ENCODE peak calls at places on chromosome 22, in five cellular contexts. C is A549, Q is GM23338, P is HepG2, G is GM12878. T is an unnamed sample.

GRCh38 chr22:49258107-49259010 is 569.3 kb downstream of the BRD1 start:
- DNase-seq in G (no peak), C (no peak), P (no peak), Q (no peak), T (no peak)

GRCh38 chr22:30326704-30327362 is at the start of gene TBC1D10A:
- DNase-seq in Q (peak), C (peak), P (peak), G (peak), T (peak)

GRCh38 chr22:50620861-50621490 is 7.0 kb downstream of the ARSA start:
- DNase-seq in C (no peak), G (peak), P (peak), Q (no peak), T (no peak)

GRCh38 chr22:49549256-49549655 is 278.4 kb downstream of the BRD1 start:
- DNase-seq in Q (no peak), C (no peak), P (no peak), G (no peak), T (no peak)

GRCh38 chr22:37358386-37358785 is 68.9 kb downstream of the ELFN2 start:
- DNase-seq in Q (no peak), G (no peak), P (no peak), C (no peak), T (no peak)

GRCh38 chr22:49214976-49215375 is 612.7 kb downstream of the BRD1 start:
- DNase-seq in P (no peak), C (no peak), G (no peak), Q (no peak), T (no peak)

GRCh38 chr22:38240734-38241252 is 32.0 kb downstream of the TMEM184B start:
- DNase-seq in P (no peak), Q (peak), C (peak), G (no peak), T (peak)

GRCh38 chr22:36873614-36874308 is 13.0 kb downstream of the NCF4 start:
- DNase-seq in P (peak), Q (peak), C (peak), G (peak), T (peak)

GRCh38 chr22:37197451-37198289 is 9.6 kb upstream of the C1QTNF6 start:
- DNase-seq in Q (no peak), G (no peak), C (peak), P (peak), T (no peak)

GRCh38 chr22:24247564-24248344 is 2.9 kb upstream of the GGT5 start:
- DNase-seq in G (no peak), C (peak), Q (peak), P (peak), T (peak)

GRCh38 chr22:21105294-21105693 is 59.5 kb downstream of the LRRC74B start:
- DNase-seq in C (no peak), Q (no peak), G (no peak), P (no peak), T (no peak)

GRCh38 chr22:47629273-47629711 is 866.8 kb downstream of the TBC1D22A start:
- DNase-seq in C (no peak), P (no peak), Q (no peak), G (no peak), T (no peak)

GRCh38 chr22:29268511-29269229 is 602 bp downstream of the EWSR1 start:
- DNase-seq in Q (peak), G (no peak), C (no peak), P (peak), T (peak)

GRCh38 chr22:21694394-21694793 is 28.6 kb downstream of the PPIL2 start:
- DNase-seq in Q (no peak), C (no peak), P (no peak), G (no peak), T (peak)

GRCh38 chr22:37193629-37194191 is 5.7 kb upstream of the C1QTNF6 start:
- DNase-seq in C (no peak), G (no peak), P (peak), Q (no peak), T (peak)

GRCh38 chr22:32693102-32693501 is 108.4 kb upstream of the TIMP3 start:
- DNase-seq in G (no peak), Q (no peak), C (no peak), P (peak), T (peak)

GRCh38 chr22:39236321-39237275 is 8.2 kb downstream of the PDGFB start:
- DNase-seq in P (no peak), C (no peak), G (peak), Q (no peak), T (peak)

GRCh38 chr22:28034145-28034759 is 115.2 kb upstream of the PITPNB start:
- DNase-seq in C (no peak), G (no peak), Q (no peak), P (no peak), T (no peak)

GRCh38 chr22:27105142-27106025 is 448.0 kb downstream of the MIAT start:
- DNase-seq in Q (no peak), G (no peak), C (no peak), P (no peak), T (no peak)

GRCh38 chr22:33090836-33091235 is 32.7 kb upstream of the SYN3 start:
- DNase-seq in Q (no peak), C (no peak), G (no peak), P (no peak), T (no peak)

GRCh38 chr22:49366437-49366836 is 461.2 kb downstream of the BRD1 start:
- DNase-seq in C (no peak), Q (no peak), P (no peak), G (no peak), T (no peak)

GRCh38 chr22:40953446-40953845 is 2.3 kb downstream of the RBX1 start:
- DNase-seq in C (no peak), P (no peak), Q (no peak), G (no peak), T (no peak)
- TF ChIP-seq JUNB in C (no peak), P (no peak), Q (no peak), G (no peak), T (no peak)

GRCh38 chr22:23034621-23035556 is 35.4 kb upstream of the GNAZ start:
- DNase-seq in Q (no peak), C (no peak), P (no peak), G (no peak), T (peak)

GRCh38 chr22:23035557-23036277 is 34.6 kb upstream of the GNAZ start:
- DNase-seq in C (no peak), G (peak), P (no peak), Q (no peak), T (peak)

GRCh38 chr22:23038334-23038642 is 32.0 kb upstream of the GNAZ start:
- DNase-seq in P (no peak), C (no peak), G (no peak), Q (no peak), T (no peak)

GRCh38 chr22:23037429-23038333 is 32.6 kb upstream of the GNAZ start:
- DNase-seq in G (no peak), C (no peak), Q (no peak), P (no peak), T (no peak)

DNA sequence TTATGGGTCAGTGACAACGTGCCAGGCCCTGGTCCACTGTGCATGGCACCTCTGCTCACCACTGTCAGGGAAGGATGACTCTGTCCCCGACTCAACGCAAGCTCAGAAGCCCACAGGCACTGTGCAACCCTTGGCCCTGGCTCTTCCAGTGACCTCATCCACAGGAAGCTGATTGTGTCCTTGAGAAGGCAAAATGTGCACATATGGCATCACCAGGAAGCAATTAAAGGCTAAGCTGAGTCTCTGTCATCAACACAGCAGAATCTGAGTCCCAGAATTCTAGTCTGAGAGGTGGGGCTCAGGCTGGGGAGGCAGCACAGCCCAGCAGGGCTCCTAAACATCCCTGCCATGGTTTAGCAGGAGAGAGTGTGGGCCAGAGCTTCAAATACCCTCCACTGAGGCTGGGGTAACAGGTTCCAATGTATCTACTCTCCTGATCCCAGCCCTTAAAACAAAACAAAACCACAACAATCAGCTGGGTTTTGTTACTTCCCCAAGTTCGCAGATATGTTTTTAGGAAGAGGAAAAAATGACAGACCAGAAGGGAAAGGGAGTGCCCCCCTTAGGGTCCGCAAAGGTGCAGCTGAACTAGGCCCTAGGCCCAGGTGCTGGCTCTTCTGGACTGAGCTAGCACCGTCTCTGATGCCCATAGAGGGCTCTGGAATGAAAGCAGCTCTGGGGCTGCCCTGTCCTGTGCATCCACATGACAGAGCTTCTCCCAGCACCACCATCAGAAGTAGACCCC is 33.5 kb upstream of the GNAZ start:
- DNase-seq in G (no peak), P (peak), Q (no peak), C (no peak), T (peak)
- TF ChIP-seq JUNB in G (no peak), P (no peak), Q (no peak), C (no peak), T (no peak)

DNA sequence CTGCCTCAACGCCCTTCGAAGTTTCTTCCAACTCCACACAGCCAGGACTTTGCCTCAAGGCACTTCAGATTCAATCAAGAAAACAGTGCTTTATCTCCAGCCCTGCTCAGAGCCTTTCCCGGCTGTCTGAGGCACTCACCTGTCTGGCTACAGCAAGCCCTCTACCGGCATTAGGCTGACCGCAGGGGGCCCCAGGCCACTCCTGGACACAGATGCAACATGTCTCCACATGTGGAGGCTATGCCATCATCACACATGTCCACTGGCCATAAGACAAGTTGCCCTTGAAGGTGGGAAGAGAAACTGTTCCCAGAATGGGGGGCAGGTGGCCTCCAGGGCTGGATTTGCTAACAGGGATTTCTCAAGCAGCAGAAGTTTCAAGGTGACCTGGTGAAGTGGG is 10.0 kb downstream of the SCUBE1 start:
- DNase-seq in Q (no peak), P (no peak), G (no peak), C (no peak), T (no peak)
- TF ChIP-seq JUNB in Q (no peak), P (no peak), G (no peak), C (no peak), T (no peak)

DNA sequence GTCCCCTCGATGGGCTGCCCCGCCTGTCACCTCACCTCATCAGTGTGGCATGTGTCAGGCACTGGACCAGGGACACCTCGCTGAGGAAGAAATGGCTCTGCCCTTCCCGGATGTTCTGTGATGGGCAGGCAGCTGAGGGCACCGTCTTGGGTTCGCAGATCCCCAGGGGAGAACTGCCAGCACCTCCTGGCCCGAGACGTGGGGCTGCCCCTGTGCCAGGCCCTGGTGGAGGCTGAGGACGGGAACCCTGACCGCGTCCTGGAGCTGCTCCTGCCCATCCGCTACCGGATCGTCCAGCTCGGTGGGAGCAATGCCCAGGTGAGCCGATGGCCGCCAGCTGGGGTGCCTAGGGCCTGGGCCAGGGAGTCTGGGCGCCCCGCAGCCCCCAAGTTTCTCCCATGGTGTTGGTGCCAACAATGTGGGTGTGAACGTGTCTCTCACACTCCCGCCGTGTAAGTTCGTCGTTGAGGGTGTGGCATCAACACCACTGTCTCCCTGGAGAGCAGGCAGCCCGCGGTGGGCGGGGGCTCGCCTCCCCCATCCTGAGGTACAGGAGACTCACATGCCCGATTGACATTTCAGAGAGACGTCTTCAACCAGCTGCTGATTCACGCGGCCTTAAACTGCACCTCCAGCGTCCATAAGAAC is 7.3 kb upstream of the GTSE1 start:
- DNase-seq in C (no peak), Q (no peak), G (no peak), P (no peak), T (no peak)
- TF ChIP-seq JUNB in C (no peak), Q (no peak), G (no peak), P (no peak), T (no peak)

DNA sequence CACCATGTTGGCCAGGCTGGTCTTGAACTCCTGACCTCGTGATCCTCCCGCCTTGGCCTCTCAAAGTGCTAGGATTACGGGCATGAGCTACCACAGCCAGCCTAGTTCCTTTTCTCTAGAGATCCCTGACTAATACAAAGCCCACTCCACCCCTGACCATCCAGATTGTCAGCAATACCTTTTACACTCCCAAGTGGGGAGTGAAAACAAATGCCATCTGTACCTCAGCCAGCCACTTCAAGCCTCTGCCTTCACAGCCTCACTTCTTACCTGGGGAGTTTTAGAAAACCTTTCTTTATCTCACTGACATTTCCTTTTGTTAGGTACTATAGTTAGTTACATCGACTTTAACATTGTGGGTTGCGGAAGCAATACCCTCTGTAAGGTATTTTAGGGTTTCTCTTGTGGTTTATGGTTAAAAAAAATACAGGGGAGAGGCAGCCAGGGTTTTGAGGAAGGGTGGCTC is 8.8 kb downstream of the TOM1 start:
- DNase-seq in P (no peak), C (no peak), G (peak), Q (no peak), T (no peak)
- TF ChIP-seq JUNB in P (no peak), C (no peak), G (no peak), Q (no peak), T (no peak)

T was measured in K562.